ENCODE peak calls at places on chromosomes 16 and 17, in ten cellular contexts. U is RCC 7860, L is NCI-H2081 treated with DMSO at 0.1 percent for 48 hours, Y is HT-29, E is LHCN-M2, B is cardiac septum, K is T-helper 9 cell, W is progenitor cell of endocrine pancreas, J is GM03348, O is left kidney. M is an unnamed sample.

GRCh38 chr16:4613636-4614570 is 785 bp downstream of the UBALD1 start:
- DNase-seq in U (peak), L (no peak), Y (peak), E (peak), B (no peak), K (peak), W (peak), J (peak), O (peak), M (no peak)

GRCh38 chr17:45326566-45326965 is 9.7 kb upstream of the MAP3K14 start:
- DNase-seq in U (no peak), L (no peak), Y (no peak), E (no peak), B (peak), K (no peak), W (no peak), J (no peak), O (no peak), M (no peak)

GRCh38 chr17:77457572-77458201 is 316.9 kb downstream of the SEC14L1 start:
- DNase-seq in U (no peak), L (no peak), Y (no peak), E (no peak), B (no peak), K (no peak), W (no peak), J (no peak), O (no peak), M (no peak)

GRCh38 chr17:41975099-41976083 is 8.8 kb downstream of the CNP start:
- DNase-seq in U (no peak), L (no peak), Y (no peak), E (no peak), B (no peak), K (no peak), W (no peak), J (peak), O (no peak), M (no peak)

GRCh38 chr16:21083729-21084268 is 66.8 kb downstream of the DNAH3 start:
- DNase-seq in U (peak), L (no peak), Y (peak), E (peak), B (no peak), K (peak), W (peak), J (peak), O (peak), M (peak)

GRCh38 chr17:12902046-12902445 is 112.7 kb downstream of the ARHGAP44 start:
- DNase-seq in U (no peak), L (no peak), Y (no peak), E (no peak), B (no peak), K (no peak), W (no peak), J (no peak), O (no peak), M (no peak)

GRCh38 chr17:81391964-81392908 is 3.0 kb upstream of the BAHCC1 start:
- DNase-seq in U (no peak), L (no peak), Y (no peak), E (no peak), B (no peak), K (no peak), W (no peak), J (peak), O (peak), M (no peak)

GRCh38 chr16:80580109-80580832 is 39.5 kb downstream of the DYNLRB2 start:
- DNase-seq in U (no peak), L (no peak), Y (no peak), E (no peak), B (no peak), K (peak), W (no peak), J (peak), O (no peak), M (no peak)

GRCh38 chr16:30535106-30535776 is 583 bp upstream of the ZNF747 start:
- DNase-seq in U (no peak), L (no peak), Y (no peak), E (no peak), B (no peak), K (no peak), W (no peak), J (no peak), O (no peak), M (no peak)

M was measured in LoVo.